ENCODE peak calls at places on chromosomes 12 and 14, in five cellular contexts. One of them, this sample, is unnamed. For H3K9me3 and H3K4me1, the result is how much of the 10 kb centered on the place peaks cover.

GRCh38 chr12:24839268-24839791 is 109.6 kb downstream of the BCAT1 start:
- DNase-seq in IMR-90: no peak
- DNase-seq in transverse colon: peak
- DNase-seq in tibial artery: no peak
- DNase-seq in SJSA1: peak
- DNase-seq in this sample: no peak

GRCh38 chr12:114508529-114509129 is 102.7 kb upstream of the TBX5 start:
- DNase-seq in IMR-90: peak
- DNase-seq in transverse colon: peak
- DNase-seq in tibial artery: peak
- DNase-seq in SJSA1: peak
- DNase-seq in this sample: no peak

GRCh38 chr14:57657487-57657886 is 163.8 kb upstream of the CCDC198 start:
- DNase-seq in IMR-90: peak
- DNase-seq in transverse colon: no peak
- DNase-seq in tibial artery: no peak
- DNase-seq in SJSA1: no peak
- DNase-seq in this sample: no peak

GRCh38 chr14:65258391-65258790 is 154.1 kb upstream of the FUT8 start:
- DNase-seq in IMR-90: peak
- DNase-seq in transverse colon: no peak
- DNase-seq in tibial artery: no peak
- DNase-seq in SJSA1: peak
- DNase-seq in this sample: no peak

GRCh38 chr12:54359762-54360351 is 4.4 kb downstream of the GPR84 start:
- DNase-seq in IMR-90: no peak
- DNase-seq in transverse colon: no peak
- DNase-seq in tibial artery: no peak
- DNase-seq in SJSA1: no peak
- DNase-seq in this sample: no peak

GRCh38 chr12:14256139-14256538 is 109.3 kb upstream of the ATF7IP start:
- DNase-seq in IMR-90: peak
- DNase-seq in transverse colon: no peak
- DNase-seq in tibial artery: no peak
- DNase-seq in SJSA1: no peak
- DNase-seq in this sample: no peak

GRCh38 chr14:67738740-67739504 is 37.2 kb downstream of the RDH12 start:
- DNase-seq in IMR-90: peak
- DNase-seq in transverse colon: peak
- DNase-seq in tibial artery: peak
- DNase-seq in SJSA1: peak
- DNase-seq in this sample: no peak

GRCh38 chr12:124930576-124930975 is 16.1 kb upstream of the UBC start:
- DNase-seq in IMR-90: no peak
- DNase-seq in transverse colon: no peak
- DNase-seq in tibial artery: no peak
- DNase-seq in SJSA1: no peak
- DNase-seq in this sample: no peak

GRCh38 chr12:22684526-22685118 is 59.7 kb downstream of the ETNK1 start:
- DNase-seq in IMR-90: peak
- DNase-seq in transverse colon: no peak
- DNase-seq in tibial artery: no peak
- DNase-seq in SJSA1: peak
- DNase-seq in this sample: no peak

GRCh38 chr14:83463500-83464098 is 1929.9 kb upstream of the SEL1L start:
- DNase-seq in IMR-90: peak
- DNase-seq in transverse colon: no peak
- DNase-seq in tibial artery: peak
- DNase-seq in SJSA1: no peak
- DNase-seq in this sample: no peak

GRCh38 chr14:35819591-35820540 is 6.3 kb upstream of the BRMS1L start:
- DNase-seq in IMR-90: no peak
- DNase-seq in transverse colon: no peak
- DNase-seq in tibial artery: no peak
- DNase-seq in SJSA1: no peak
- DNase-seq in this sample: no peak

GRCh38 chr12:24997970-24998582 is 49.2 kb upstream of the BCAT1 start:
- DNase-seq in IMR-90: peak
- DNase-seq in transverse colon: no peak
- DNase-seq in tibial artery: no peak
- DNase-seq in SJSA1: peak
- DNase-seq in this sample: no peak

GRCh38 chr12:115609356-115609755 is 668.1 kb downstream of the MED13L start:
- DNase-seq in IMR-90: peak
- DNase-seq in transverse colon: no peak
- DNase-seq in tibial artery: no peak
- DNase-seq in SJSA1: no peak
- DNase-seq in this sample: no peak

GRCh38 chr12:53476769-53477209 is 22.5 kb downstream of the MAP3K12 start:
- DNase-seq in IMR-90: no peak
- DNase-seq in transverse colon: no peak
- DNase-seq in tibial artery: no peak
- DNase-seq in SJSA1: peak
- DNase-seq in this sample: no peak

GRCh38 chr12:125113800-125114199 is 48.6 kb downstream of the AACS start:
- DNase-seq in IMR-90: no peak
- DNase-seq in transverse colon: no peak
- DNase-seq in tibial artery: no peak
- DNase-seq in SJSA1: no peak
- DNase-seq in this sample: no peak

GRCh38 chr14:34956906-34957305 is 25.9 kb upstream of the SRP54 start:
- DNase-seq in IMR-90: no peak
- DNase-seq in transverse colon: no peak
- DNase-seq in tibial artery: no peak
- DNase-seq in SJSA1: no peak
- DNase-seq in this sample: no peak

GRCh38 chr12:112855375-112855774 is 51.4 kb upstream of the OAS1 start:
- DNase-seq in IMR-90: no peak
- DNase-seq in transverse colon: no peak
- DNase-seq in tibial artery: no peak
- DNase-seq in SJSA1: no peak
- DNase-seq in this sample: no peak

GRCh38 chr12:122413516-122414404 is 8.7 kb downstream of the CLIP1 start:
- DNase-seq in IMR-90: no peak
- DNase-seq in transverse colon: no peak
- DNase-seq in tibial artery: no peak
- DNase-seq in SJSA1: no peak
- DNase-seq in this sample: no peak

GRCh38 chr12:45336762-45337596 is 121.1 kb downstream of the ANO6 start:
- DNase-seq in IMR-90: peak
- DNase-seq in transverse colon: no peak
- DNase-seq in tibial artery: no peak
- DNase-seq in SJSA1: peak
- DNase-seq in this sample: no peak

GRCh38 chr14:95281560-95282176 is 38.0 kb downstream of the CLMN start:
- DNase-seq in IMR-90: no peak
- DNase-seq in transverse colon: no peak
- DNase-seq in tibial artery: no peak
- DNase-seq in SJSA1: no peak
- DNase-seq in this sample: no peak

GRCh38 chr14:41037388-41037787 is 569.3 kb upstream of the LRFN5 start:
- DNase-seq in IMR-90: no peak
- DNase-seq in transverse colon: no peak
- DNase-seq in tibial artery: no peak
- DNase-seq in SJSA1: no peak
- DNase-seq in this sample: no peak

GRCh38 chr14:59417301-59417700 is 47.9 kb downstream of the GPR135 start:
- DNase-seq in IMR-90: no peak
- DNase-seq in transverse colon: no peak
- DNase-seq in tibial artery: no peak
- DNase-seq in SJSA1: no peak
- DNase-seq in this sample: no peak

GRCh38 chr12:132560421-132560830 is 50.0 kb downstream of the LRCOL1 start:
- DNase-seq in IMR-90: no peak
- DNase-seq in transverse colon: peak
- DNase-seq in tibial artery: no peak
- DNase-seq in SJSA1: no peak
- DNase-seq in this sample: no peak

GRCh38 chr12:128840862-128841468 is 12.3 kb upstream of the GLT1D1 start:
- DNase-seq in IMR-90: no peak
- DNase-seq in transverse colon: no peak
- DNase-seq in tibial artery: no peak
- DNase-seq in SJSA1: no peak
- DNase-seq in this sample: no peak

GRCh38 chr12:75011120-75011519 is 198.5 kb downstream of the KCNC2 start:
- DNase-seq in IMR-90: no peak
- DNase-seq in transverse colon: no peak
- DNase-seq in tibial artery: no peak
- DNase-seq in SJSA1: no peak
- DNase-seq in this sample: no peak

GRCh38 chr14:77424862-77425261 is 1.5 kb upstream of the NOXRED1 start:
- DNase-seq in IMR-90: no peak
- DNase-seq in transverse colon: no peak
- DNase-seq in tibial artery: no peak
- DNase-seq in SJSA1: no peak
- DNase-seq in this sample: no peak

GRCh38 chr12:120012067-120012621 is 23.1 kb downstream of the BICDL1 start:
- DNase-seq in IMR-90: peak
- DNase-seq in transverse colon: no peak
- DNase-seq in tibial artery: no peak
- DNase-seq in SJSA1: peak
- DNase-seq in this sample: no peak

GRCh38 chr14:67487937-67488893 is at the start of gene TMEM229B:
- DNase-seq in IMR-90: no peak
- DNase-seq in transverse colon: peak
- DNase-seq in tibial artery: no peak
- DNase-seq in SJSA1: peak
- DNase-seq in this sample: peak

DNA sequence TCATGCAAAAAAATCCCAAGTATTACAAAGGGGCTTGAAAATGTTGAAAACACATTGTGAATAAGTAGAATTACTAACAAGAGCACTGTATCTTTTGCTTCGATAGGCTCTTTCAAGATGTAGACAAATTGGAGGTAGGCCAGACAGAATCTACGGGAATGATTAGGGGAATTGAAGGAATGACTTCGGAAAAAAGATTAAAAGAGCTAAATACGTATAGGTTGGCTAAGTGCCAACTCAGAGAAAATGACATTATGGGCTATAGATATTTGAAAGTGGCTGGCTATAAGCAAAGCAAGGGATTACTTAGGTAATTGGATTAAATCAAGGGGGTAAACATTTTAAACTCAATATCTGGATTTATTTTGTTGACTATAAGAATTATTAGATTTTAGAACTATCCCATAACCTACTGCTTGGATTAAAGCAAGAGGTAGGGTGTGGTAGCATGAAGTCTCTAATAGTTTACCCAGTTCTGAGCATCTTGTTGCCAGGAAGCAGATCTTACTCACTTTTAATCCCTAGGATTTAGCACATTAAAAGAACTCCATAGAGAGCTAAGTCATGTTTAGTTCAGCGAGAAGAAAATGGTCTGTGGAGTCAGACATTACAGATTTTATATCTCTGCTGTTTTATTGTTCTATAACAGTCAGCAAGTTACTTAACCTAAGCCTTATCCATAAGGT is 489.8 kb downstream of the DIO2 start:
- DNase-seq in IMR-90: no peak
- DNase-seq in transverse colon: no peak
- DNase-seq in tibial artery: no peak
- DNase-seq in SJSA1: no peak
- DNase-seq in this sample: no peak
- H3K9me3 ChIP-seq in IMR-90: under half
- H3K9me3 ChIP-seq in transverse colon: under half
- H3K9me3 ChIP-seq in tibial artery: under half
- H3K9me3 ChIP-seq in SJSA1: under half
- H3K9me3 ChIP-seq in this sample: under half

GRCh38 chr12:69331482-69331845 is 16.7 kb upstream of the LYZ start:
- DNase-seq in IMR-90: no peak
- DNase-seq in transverse colon: peak
- DNase-seq in tibial artery: no peak
- DNase-seq in SJSA1: no peak
- DNase-seq in this sample: no peak
- H3K4me1 ChIP-seq in IMR-90: under half
- H3K4me1 ChIP-seq in transverse colon: under half
- H3K4me1 ChIP-seq in tibial artery: under half
- H3K4me1 ChIP-seq in SJSA1: under half
- H3K4me1 ChIP-seq in this sample: under half

GRCh38 chr12:110254971-110255540 is 26.0 kb upstream of the ATP2A2 start:
- DNase-seq in IMR-90: no peak
- DNase-seq in transverse colon: peak
- DNase-seq in tibial artery: no peak
- DNase-seq in SJSA1: no peak
- DNase-seq in this sample: peak

GRCh38 chr12:110249716-110250225 is 31.3 kb upstream of the ATP2A2 start:
- DNase-seq in IMR-90: no peak
- DNase-seq in transverse colon: peak
- DNase-seq in tibial artery: no peak
- DNase-seq in SJSA1: no peak
- DNase-seq in this sample: no peak

GRCh38 chr12:110253176-110253575 is 27.9 kb upstream of the ATP2A2 start:
- DNase-seq in IMR-90: peak
- DNase-seq in transverse colon: peak
- DNase-seq in tibial artery: peak
- DNase-seq in SJSA1: no peak
- DNase-seq in this sample: peak

GRCh38 chr12:110251381-110251780 is 29.7 kb upstream of the ATP2A2 start:
- DNase-seq in IMR-90: no peak
- DNase-seq in transverse colon: no peak
- DNase-seq in tibial artery: no peak
- DNase-seq in SJSA1: no peak
- DNase-seq in this sample: no peak

DNA sequence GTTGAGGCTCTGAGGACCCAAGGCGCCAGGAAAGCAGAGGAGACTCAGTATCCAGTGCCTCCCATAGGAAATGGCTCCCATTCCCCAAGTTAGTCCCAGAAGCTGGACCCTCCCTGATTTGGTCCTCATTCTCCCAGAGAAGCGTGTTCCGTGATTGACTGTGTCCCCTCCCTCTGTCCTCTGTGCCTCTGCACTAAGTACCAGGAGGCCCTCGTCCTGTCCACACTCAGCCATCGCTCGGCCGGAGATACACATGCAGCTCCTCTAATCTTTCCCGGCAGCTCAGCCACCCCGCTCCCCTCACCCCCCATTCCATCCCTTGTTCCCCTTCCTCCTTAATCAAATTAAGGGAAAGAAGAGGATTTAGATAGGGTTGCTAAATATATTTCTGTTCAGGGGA is 28.3 kb upstream of the ATP2A2 start:
- DNase-seq in IMR-90: no peak
- DNase-seq in transverse colon: no peak
- DNase-seq in tibial artery: no peak
- DNase-seq in SJSA1: no peak
- DNase-seq in this sample: peak
- H3K4me3 ChIP-seq in IMR-90: no peak
- H3K4me3 ChIP-seq in transverse colon: no peak
- H3K4me3 ChIP-seq in tibial artery: no peak
- H3K4me3 ChIP-seq in SJSA1: no peak
- H3K4me3 ChIP-seq in this sample: no peak

GRCh38 chr12:51253276-51253675 is 14.7 kb downstream of the DAZAP2 start:
- DNase-seq in IMR-90: no peak
- DNase-seq in transverse colon: no peak
- DNase-seq in tibial artery: no peak
- DNase-seq in SJSA1: no peak
- DNase-seq in this sample: no peak

DNA sequence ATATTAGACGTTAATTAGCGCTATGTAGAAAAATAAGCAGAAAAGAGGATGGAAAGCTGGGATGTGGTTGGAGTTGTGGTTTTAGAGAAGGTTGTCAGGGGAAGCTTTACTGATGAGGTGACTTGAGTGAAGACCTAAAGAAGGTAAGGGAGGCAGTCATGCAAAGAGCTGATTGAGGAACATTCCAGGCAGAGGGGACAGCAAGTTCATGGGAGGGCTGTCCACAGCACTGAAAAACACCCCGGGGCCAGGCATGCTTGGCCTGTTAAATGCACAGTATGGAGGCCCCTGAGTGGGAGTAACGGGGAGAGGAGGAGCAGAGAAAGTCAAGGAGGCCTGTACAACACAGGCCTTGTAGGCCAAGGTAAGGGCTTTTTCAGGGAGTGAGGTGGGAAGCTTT is 15.6 kb downstream of the SMAGP start:
- DNase-seq in IMR-90: no peak
- DNase-seq in transverse colon: no peak
- DNase-seq in tibial artery: no peak
- DNase-seq in SJSA1: no peak
- DNase-seq in this sample: peak
- H3K9me3 ChIP-seq in IMR-90: under half
- H3K9me3 ChIP-seq in transverse colon: under half
- H3K9me3 ChIP-seq in tibial artery: under half
- H3K9me3 ChIP-seq in SJSA1: under half
- H3K9me3 ChIP-seq in this sample: under half